ENCODE peak calls at places on chromosomes 5 and 9, in eight cellular contexts. G is mucosa of descending colon, V is ovary, A is bronchial epithelial cell, M is sigmoid colon, W is BJ, L is uterus, H is adrenal gland. Q is an unnamed sample. For H3K36me3, the result is how much of the 10 kb centered on the place peaks cover.

GRCh38 chr9:8604201-8604600 is 804.6 kb upstream of the DMAC1 start:
- DNase-seq in G (no peak), A (peak), W (no peak), H (no peak), L (no peak), M (no peak), V (no peak), Q (no peak)

GRCh38 chr5:169702726-169703481 is 65.8 kb downstream of the DOCK2 start:
- DNase-seq in G (no peak), V (no peak), H (no peak), W (no peak), A (no peak), L (no peak), M (no peak), Q (no peak)

GRCh38 chr5:73938938-73939320 is 312.9 kb downstream of the ARHGEF28 start:
- DNase-seq in G (no peak), H (no peak), A (no peak), W (no peak), M (no peak), L (no peak), V (no peak), Q (no peak)

GRCh38 chr5:136631176-136631575 is 265.8 kb upstream of the TRPC7 start:
- DNase-seq in M (no peak), W (no peak), G (no peak), V (no peak), A (peak), H (no peak), L (no peak), Q (no peak)

GRCh38 chr5:124263680-124264491 is 482.6 kb downstream of the ZNF608 start:
- DNase-seq in A (peak), L (no peak), W (no peak), V (no peak), H (no peak), M (no peak), G (no peak), Q (no peak)

GRCh38 chr9:79858509-79858908 is 286.7 kb downstream of the TLE4 start:
- DNase-seq in H (peak), W (no peak), A (no peak), M (no peak), L (no peak), G (no peak), V (no peak), Q (no peak)

GRCh38 chr9:87069690-87070089 is 122.4 kb upstream of the GAS1 start:
- DNase-seq in H (no peak), L (no peak), M (no peak), G (no peak), V (no peak), W (no peak), A (no peak), Q (no peak)

GRCh38 chr9:129570450-129571297 is 50.2 kb downstream of the C9orf50 start:
- DNase-seq in H (peak), L (peak), V (peak), W (peak), G (no peak), M (peak), A (peak), Q (peak)

GRCh38 chr9:35914307-35914807 is 5.1 kb downstream of the SPAAR start:
- DNase-seq in L (no peak), G (peak), V (peak), H (peak), W (no peak), A (no peak), M (peak), Q (peak)

GRCh38 chr9:35667939-35668338 is 2.9 kb upstream of the ARHGEF39 start:
- DNase-seq in M (no peak), G (no peak), H (no peak), W (no peak), V (no peak), L (no peak), A (no peak), Q (no peak)

GRCh38 chr5:177309351-177310191 is 2.1 kb downstream of the MXD3 start:
- DNase-seq in V (peak), M (peak), A (peak), W (no peak), L (peak), H (peak), G (peak), Q (peak)

GRCh38 chr5:3596261-3596825 is 711 bp downstream of the IRX1 start:
- DNase-seq in W (no peak), L (no peak), G (no peak), H (no peak), A (no peak), M (no peak), V (no peak), Q (no peak)

GRCh38 chr5:97192580-97193421 is 9.8 kb upstream of the RIOK2 start:
- DNase-seq in L (no peak), M (no peak), H (no peak), V (no peak), W (no peak), G (no peak), A (peak), Q (no peak)

GRCh38 chr5:125162714-125163113 is 416.3 kb upstream of the ZNF608 start:
- DNase-seq in L (no peak), V (no peak), G (no peak), A (no peak), H (no peak), M (no peak), W (no peak), Q (no peak)

GRCh38 chr9:107883496-107884120 is 394.0 kb upstream of the KLF4 start:
- DNase-seq in H (peak), A (no peak), V (no peak), W (no peak), L (no peak), M (no peak), G (peak), Q (no peak)

GRCh38 chr5:127521138-127521770 is 3.8 kb downstream of the PRRC1 start:
- DNase-seq in H (no peak), W (no peak), V (no peak), A (no peak), M (no peak), G (no peak), L (no peak), Q (no peak)

GRCh38 chr5:40333459-40334241 is 346.1 kb upstream of the PTGER4 start:
- DNase-seq in M (no peak), H (no peak), V (no peak), A (peak), L (no peak), W (peak), G (no peak), Q (no peak)

GRCh38 chr5:111655169-111655924 is 101.6 kb downstream of the NREP start:
- DNase-seq in G (no peak), W (peak), M (no peak), A (peak), L (no peak), H (no peak), V (no peak), Q (no peak)

GRCh38 chr9:137174722-137175293 is 3.0 kb upstream of the TMEM210 start:
- DNase-seq in W (no peak), V (no peak), H (no peak), A (no peak), L (no peak), M (no peak), G (no peak), Q (no peak)

GRCh38 chr5:108728566-108729305 is 19.0 kb upstream of the FER start:
- DNase-seq in H (no peak), W (no peak), V (peak), M (no peak), A (peak), L (no peak), G (no peak), Q (no peak)

GRCh38 chr5:59391576-59391975 is 501.9 kb downstream of the PDE4D start:
- DNase-seq in L (no peak), A (no peak), W (no peak), H (no peak), V (no peak), G (no peak), M (no peak), Q (no peak)

GRCh38 chr5:173302546-173303155 is 25.6 kb downstream of the STC2 start:
- DNase-seq in H (peak), W (no peak), L (no peak), G (no peak), V (no peak), M (no peak), A (peak), Q (peak)

GRCh38 chr9:73137914-73138313 is 13.8 kb upstream of the ANXA1 start:
- DNase-seq in M (no peak), G (no peak), W (no peak), V (no peak), L (no peak), A (peak), H (no peak), Q (no peak)
- H3K4me3 ChIP-seq in M (no peak), G (no peak), W (no peak), V (no peak), L (no peak), A (no peak), H (no peak), Q (no peak)

GRCh38 chr9:33468797-33469621 is 4.7 kb downstream of the NOL6 start:
- DNase-seq in V (peak), G (no peak), H (no peak), M (peak), W (no peak), L (peak), A (no peak), Q (peak)

GRCh38 chr9:33469891-33470290 is 3.8 kb downstream of the NOL6 start:
- DNase-seq in H (no peak), A (no peak), W (no peak), G (no peak), L (no peak), M (peak), V (peak), Q (peak)

GRCh38 chr9:33467526-33467925 is 6.2 kb downstream of the NOL6 start:
- DNase-seq in M (peak), W (no peak), G (no peak), L (no peak), A (no peak), V (peak), H (no peak), Q (peak)

GRCh38 chr9:33466565-33467495 is 6.9 kb downstream of the NOL6 start:
- DNase-seq in H (peak), M (peak), A (no peak), G (peak), W (no peak), V (peak), L (peak), Q (peak)

GRCh38 chr9:33468215-33468730 is 5.5 kb downstream of the NOL6 start:
- DNase-seq in M (peak), W (no peak), G (no peak), H (no peak), V (peak), L (peak), A (no peak), Q (peak)
- H3K36me3 ChIP-seq in M (half or more), W (half or more), G (under half), H (under half), V (under half), L (under half), A (half or more), Q (half or more)

GRCh38 chr5:141192110-141192725 is at the start of gene PCDHB10:
- DNase-seq in M (peak), G (peak), H (peak), W (no peak), V (no peak), A (peak), L (no peak), Q (peak)
- TF ChIP-seq CTCF in M (no peak), G (no peak), H (peak), W (peak), V (no peak), A (peak), L (no peak), Q (peak)

GRCh38 chr9:106717686-106718085 is 145.3 kb upstream of the ZNF462 start:
- DNase-seq in W (peak), L (no peak), H (peak), A (peak), G (no peak), V (no peak), M (no peak), Q (no peak)
- H3K4me3 ChIP-seq in W (no peak), L (no peak), H (no peak), A (no peak), G (no peak), V (no peak), M (no peak), Q (no peak)

GRCh38 chr5:151063136-151063544 is 17.7 kb downstream of the TNIP1 start:
- DNase-seq in M (no peak), H (peak), V (no peak), W (peak), L (peak), G (no peak), A (peak), Q (no peak)
- H3K36me3 ChIP-seq in M (under half), H (under half), V (under half), W (under half), L (under half), G (under half), A (under half), Q (under half)

DNA sequence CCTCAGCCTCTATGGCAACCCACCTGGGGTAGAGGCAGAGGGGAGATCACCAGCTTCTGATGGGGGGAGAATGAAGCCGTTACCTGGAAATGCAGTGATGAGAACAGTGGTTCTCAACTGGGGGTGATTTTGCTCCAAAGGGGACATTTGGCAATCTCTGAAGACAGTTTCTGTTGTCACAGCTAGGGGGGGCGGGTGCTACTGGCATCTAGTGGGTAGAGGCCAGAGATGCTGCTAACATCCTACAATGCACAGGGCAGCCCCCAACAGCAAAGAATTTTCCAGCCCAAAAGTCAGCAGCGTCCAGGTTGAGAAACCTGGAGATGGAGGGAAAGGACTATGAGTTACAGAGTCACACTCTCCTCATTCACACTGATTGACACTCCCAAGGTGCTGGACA is 84.5 kb downstream of the FGF1 start:
- DNase-seq in A (no peak), H (no peak), V (no peak), L (no peak), W (no peak), M (no peak), G (no peak), Q (no peak)
- TF ChIP-seq CTCF in A (no peak), H (no peak), V (no peak), L (no peak), W (peak), M (no peak), G (no peak), Q (no peak)

DNA sequence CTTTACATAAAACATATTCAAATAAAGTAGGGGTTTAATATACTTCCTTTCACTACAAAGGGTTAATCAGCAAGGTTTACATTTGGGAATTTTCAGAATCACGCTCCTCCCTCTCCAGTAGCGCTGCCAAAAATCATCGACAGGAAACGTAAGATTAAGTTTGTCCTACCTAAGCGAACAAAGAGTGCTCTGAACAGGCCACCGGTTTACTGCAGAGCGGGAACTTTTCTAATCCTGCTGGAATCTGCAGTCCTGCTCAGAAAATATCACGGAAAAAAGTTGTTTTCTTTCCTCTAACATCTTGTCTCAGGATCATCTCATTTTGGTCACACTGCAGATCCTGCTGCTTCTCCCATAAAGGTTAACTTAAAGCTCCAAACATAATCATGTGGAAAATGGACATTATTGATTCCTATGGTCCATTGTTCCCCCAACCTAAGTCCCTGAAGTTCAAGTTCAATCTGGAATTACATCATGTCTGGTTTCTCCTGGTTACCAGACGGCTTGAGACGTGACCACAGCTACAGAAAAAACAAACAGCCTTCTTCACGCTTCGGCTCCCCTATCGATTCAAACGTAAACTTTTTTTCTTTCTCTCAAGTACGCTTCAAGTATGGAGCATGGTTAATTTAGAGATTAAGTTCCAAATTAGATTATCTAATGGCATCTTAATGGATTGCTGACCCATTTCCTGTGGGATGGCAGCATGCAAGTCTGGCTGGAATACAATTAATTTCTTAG is 217.6 kb downstream of the NFIB start:
- DNase-seq in A (peak), G (no peak), L (no peak), V (no peak), W (no peak), H (no peak), M (no peak), Q (no peak)
- H3K4me3 ChIP-seq in A (no peak), G (no peak), L (no peak), V (no peak), W (no peak), H (no peak), M (peak), Q (peak)

GRCh38 chr5:43298459-43298858 is 14.8 kb downstream of the HMGCS1 start:
- DNase-seq in M (no peak), V (no peak), G (no peak), L (no peak), W (no peak), H (no peak), A (no peak), Q (no peak)
- H3K36me3 ChIP-seq in M (half or more), V (under half), G (under half), L (under half), W (under half), H (under half), A (under half), Q (under half)